ENCODE peak calls at places on chromosomes 16 and 17, in five cellular contexts. V, N, M, B and Q are unnamed samples.

GRCh38 chr16:20073203-20074088 is at the start of gene GPR139:
- DNase-seq in V (no peak), N (no peak), M (no peak), B (peak; percentile 74), Q (no peak)

GRCh38 chr17:48954300-48954755 is 9.7 kb upstream of the SNF8 start:
- DNase-seq in V (no peak), N (no peak), M (peak; percentile 59), B (peak; percentile 84), Q (no peak)

GRCh38 chr17:66939461-66940114 is 24.9 kb upstream of the CACNG4 start:
- DNase-seq in V (no peak), N (no peak), M (no peak), B (no peak), Q (no peak)

GRCh38 chr17:19502517-19502916 is 31.1 kb upstream of the SLC47A1 start:
- DNase-seq in V (no peak), N (no peak), M (no peak), B (no peak), Q (no peak)

GRCh38 chr17:9313346-9313745 is 262.3 kb downstream of the STX8 start:
- DNase-seq in V (no peak), N (no peak), M (no peak), B (no peak), Q (no peak)

GRCh38 chr17:45747907-45748306 is 36.2 kb upstream of the CRHR1 start:
- DNase-seq in V (peak; percentile 2), N (no peak), M (no peak), B (no peak), Q (no peak)

GRCh38 chr17:3766783-3767182 is 34.2 kb downstream of the ITGAE start:
- DNase-seq in V (no peak), N (no peak), M (no peak), B (no peak), Q (no peak)

GRCh38 chr17:47907932-47908562 is 12.0 kb downstream of the SP2 start:
- DNase-seq in V (no peak), N (no peak), M (no peak), B (no peak), Q (no peak)

GRCh38 chr16:70804153-70804728 is 3.3 kb upstream of the VAC14 start:
- DNase-seq in V (no peak), N (no peak), M (peak; percentile 71), B (no peak), Q (no peak)

GRCh38 chr17:9987779-9988585 is 82.9 kb upstream of the RCVRN start:
- DNase-seq in V (no peak), N (peak; percentile 23), M (no peak), B (peak; percentile 78), Q (peak; percentile 48)

GRCh38 chr17:40547785-40548478 is 17.3 kb downstream of the CCR7 start:
- DNase-seq in V (no peak), N (no peak), M (no peak), B (no peak), Q (no peak)

GRCh38 chr17:78618264-78619066 is 41.3 kb upstream of the DNAH17 start:
- DNase-seq in V (no peak), N (no peak), M (no peak), B (no peak), Q (no peak)

GRCh38 chr16:10859020-10859419 is 18.0 kb upstream of the CIITA start:
- DNase-seq in V (no peak), N (no peak), M (no peak), B (no peak), Q (no peak)

GRCh38 chr16:28163699-28164584 is 47.8 kb downstream of the XPO6 start:
- DNase-seq in V (no peak), N (no peak), M (peak; percentile 86), B (no peak), Q (no peak)

GRCh38 chr16:88503374-88503770 is 50.3 kb downstream of the ZFPM1 start:
- DNase-seq in V (no peak), N (peak; percentile 62), M (no peak), B (no peak), Q (no peak)

GRCh38 chr17:31525801-31526549 is 134.5 kb downstream of the RAB11FIP4 start:
- DNase-seq in V (no peak), N (peak; percentile 25), M (no peak), B (peak; percentile 70), Q (no peak)

GRCh38 chr17:40561871-40562611 is 3.2 kb downstream of the CCR7 start:
- DNase-seq in V (no peak), N (no peak), M (no peak), B (peak; percentile 42), Q (no peak)

GRCh38 chr16:57479043-57479421 is 7.3 kb downstream of the DOK4 start:
- DNase-seq in V (no peak), N (no peak), M (no peak), B (no peak), Q (no peak)

GRCh38 chr17:21512307-21513011 is 136.3 kb downstream of the KCNJ12 start:
- DNase-seq in V (no peak), N (no peak), M (no peak), B (no peak), Q (no peak)

DNA sequence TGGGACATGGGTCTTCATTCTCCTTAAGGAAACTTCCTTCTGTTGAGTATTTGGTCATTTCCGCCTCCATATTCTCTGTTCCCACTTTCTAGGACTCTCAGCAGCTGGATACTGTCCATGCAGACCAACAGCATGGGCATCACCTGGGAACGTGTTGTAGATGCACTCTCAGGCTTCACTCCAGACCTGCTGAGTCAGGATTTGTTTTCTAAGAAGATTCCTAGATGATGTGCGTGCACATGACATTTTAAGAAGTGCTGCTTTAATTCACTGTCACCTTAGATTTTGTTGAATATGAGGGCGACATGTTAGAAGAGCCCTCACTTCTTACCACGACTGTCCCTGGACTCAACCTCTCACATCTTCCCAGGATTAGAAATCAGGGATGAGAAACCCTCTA is 10.0 kb upstream of the SDK2 start:
- DNase-seq in V (no peak), N (no peak), M (no peak), B (no peak), Q (no peak)
- TF ChIP-seq CTCF in V (no peak), N (no peak), M (no peak), B (no peak), Q (no peak)

GRCh38 chr17:34850964-34851363 is 110.3 kb downstream of the CCT6B start:
- DNase-seq in V (no peak), N (no peak), M (no peak), B (no peak), Q (no peak)

GRCh38 chr17:34853916-34854315 is 107.3 kb downstream of the CCT6B start:
- DNase-seq in V (no peak), N (no peak), M (no peak), B (no peak), Q (no peak)

GRCh38 chr17:34852141-34852540 is 109.1 kb downstream of the CCT6B start:
- DNase-seq in V (no peak), N (no peak), M (no peak), B (no peak), Q (no peak)

GRCh38 chr17:34850023-34850422 is 111.2 kb downstream of the CCT6B start:
- DNase-seq in V (no peak), N (no peak), M (no peak), B (no peak), Q (no peak)

DNA sequence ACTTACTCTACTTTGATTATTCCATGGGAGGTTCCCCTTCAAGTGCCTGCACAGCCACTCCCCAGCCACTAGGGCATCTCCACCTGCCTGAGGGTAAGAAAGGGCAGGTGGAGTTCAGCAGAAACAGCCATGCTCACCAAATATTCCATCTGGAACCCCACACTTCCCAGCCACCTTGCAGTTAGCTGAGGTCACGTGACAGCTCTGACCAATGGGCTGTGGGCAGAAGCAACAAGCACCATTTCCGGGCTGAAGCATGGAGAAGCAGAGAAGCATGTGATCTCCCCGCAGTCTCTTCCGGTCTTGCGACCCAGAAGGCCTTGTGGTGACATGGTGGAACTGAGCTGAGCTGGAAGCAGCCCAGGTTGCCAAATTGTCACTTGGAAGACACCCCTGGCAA is 108.6 kb downstream of the CCT6B start:
- DNase-seq in V (no peak), N (no peak), M (no peak), B (no peak), Q (no peak)
- TF ChIP-seq CTCF in V (no peak), N (no peak), M (no peak), B (peak; percentile 60), Q (no peak)

GRCh38 chr17:38498353-38498752 is 70.1 kb downstream of the ARHGAP23 start:
- DNase-seq in V (no peak), N (no peak), M (no peak), B (peak; percentile 68), Q (no peak)
- TF ChIP-seq CTCF in V (no peak), N (no peak), M (no peak), B (peak; percentile 47), Q (no peak)

GRCh38 chr16:31196324-31197088 is 6.1 kb downstream of the PYCARD start:
- DNase-seq in V (no peak), N (no peak), M (no peak), B (no peak), Q (no peak)

GRCh38 chr16:31200821-31201510 is 1.6 kb downstream of the PYCARD start:
- DNase-seq in V (peak; percentile 21), N (no peak), M (no peak), B (no peak), Q (no peak)

GRCh38 chr16:31199430-31200041 is 3.0 kb downstream of the PYCARD start:
- DNase-seq in V (no peak), N (no peak), M (no peak), B (no peak), Q (no peak)

GRCh38 chr16:31201511-31202401 is 804 bp downstream of the PYCARD start:
- DNase-seq in V (no peak), N (peak; percentile 37), M (no peak), B (peak; percentile 82), Q (peak; percentile 26)

GRCh38 chr16:31198207-31198882 is 4.2 kb downstream of the PYCARD start:
- DNase-seq in V (no peak), N (no peak), M (no peak), B (no peak), Q (no peak)
- TF ChIP-seq CTCF in V (no peak), N (no peak), M (no peak), B (no peak), Q (no peak)